ENCODE peak calls at places on chromosomes 13 and 19, in four cellular contexts. One of them, this sample, is unnamed.

GRCh38 chr13:104043184-104043583 is 977.0 kb upstream of the SLC10A2 start:
- DNase-seq in hepatocyte: no peak
- DNase-seq in cardiac fibroblast: no peak
- DNase-seq in GM23248: no peak
- DNase-seq in this sample: no peak

GRCh38 chr13:110911880-110912279 is 3.0 kb downstream of the ANKRD10 start:
- DNase-seq in hepatocyte: no peak
- DNase-seq in cardiac fibroblast: no peak
- DNase-seq in GM23248: peak
- DNase-seq in this sample: no peak

GRCh38 chr19:39199025-39199424 is 2.3 kb downstream of the NCCRP1 start:
- DNase-seq in hepatocyte: no peak
- DNase-seq in cardiac fibroblast: peak
- DNase-seq in GM23248: peak
- DNase-seq in this sample: no peak

GRCh38 chr19:51200071-51200470 is 24.8 kb upstream of the CD33 start:
- DNase-seq in hepatocyte: no peak
- DNase-seq in cardiac fibroblast: no peak
- DNase-seq in GM23248: no peak
- DNase-seq in this sample: no peak

GRCh38 chr13:39310961-39311360 is 272.7 kb downstream of the NHLRC3 start:
- DNase-seq in hepatocyte: no peak
- DNase-seq in cardiac fibroblast: no peak
- DNase-seq in GM23248: no peak
- DNase-seq in this sample: no peak

GRCh38 chr13:79226938-79227337 is 179.1 kb downstream of the RBM26 start:
- DNase-seq in hepatocyte: no peak
- DNase-seq in cardiac fibroblast: no peak
- DNase-seq in GM23248: no peak
- DNase-seq in this sample: no peak

GRCh38 chr13:75432045-75432444 is 49.9 kb downstream of the TBC1D4 start:
- DNase-seq in hepatocyte: no peak
- DNase-seq in cardiac fibroblast: peak
- DNase-seq in GM23248: peak
- DNase-seq in this sample: no peak

GRCh38 chr13:114282143-114282685 is 813 bp downstream of the UPF3A start:
- DNase-seq in hepatocyte: peak
- DNase-seq in cardiac fibroblast: peak
- DNase-seq in GM23248: peak
- DNase-seq in this sample: peak

GRCh38 chr13:87954116-87954515 is 282.9 kb downstream of the SLITRK5 start:
- DNase-seq in hepatocyte: no peak
- DNase-seq in cardiac fibroblast: no peak
- DNase-seq in GM23248: no peak
- DNase-seq in this sample: no peak

GRCh38 chr19:53772943-53773342 is 51.2 kb downstream of the NLRP12 start:
- DNase-seq in hepatocyte: peak
- DNase-seq in cardiac fibroblast: peak
- DNase-seq in GM23248: peak
- DNase-seq in this sample: peak

GRCh38 chr13:98987275-98987674 is 9.4 kb upstream of the DOCK9 start:
- DNase-seq in hepatocyte: no peak
- DNase-seq in cardiac fibroblast: no peak
- DNase-seq in GM23248: no peak
- DNase-seq in this sample: no peak

GRCh38 chr13:85632526-85633215 is 166.5 kb downstream of the SLITRK6 start:
- DNase-seq in hepatocyte: no peak
- DNase-seq in cardiac fibroblast: no peak
- DNase-seq in GM23248: no peak
- DNase-seq in this sample: no peak

GRCh38 chr13:39900106-39900750 is 244.8 kb downstream of the COG6 start:
- DNase-seq in hepatocyte: no peak
- DNase-seq in cardiac fibroblast: no peak
- DNase-seq in GM23248: no peak
- DNase-seq in this sample: no peak

GRCh38 chr19:6373813-6374108 is 1.2 kb downstream of the ALKBH7 start:
- DNase-seq in hepatocyte: no peak
- DNase-seq in cardiac fibroblast: no peak
- DNase-seq in GM23248: no peak
- DNase-seq in this sample: no peak

GRCh38 chr13:44292545-44292944 is 81.1 kb upstream of the SERP2 start:
- DNase-seq in hepatocyte: no peak
- DNase-seq in cardiac fibroblast: no peak
- DNase-seq in GM23248: peak
- DNase-seq in this sample: no peak

GRCh38 chr13:110245421-110245899 is 61.5 kb downstream of the COL4A1 start:
- DNase-seq in hepatocyte: no peak
- DNase-seq in cardiac fibroblast: peak
- DNase-seq in GM23248: peak
- DNase-seq in this sample: no peak

GRCh38 chr19:21202865-21203494 is 61.1 kb downstream of the ZNF431 start:
- DNase-seq in hepatocyte: peak
- DNase-seq in cardiac fibroblast: peak
- DNase-seq in GM23248: peak
- DNase-seq in this sample: peak

GRCh38 chr19:1453525-1454371 is 3.8 kb downstream of the APC2 start:
- DNase-seq in hepatocyte: no peak
- DNase-seq in cardiac fibroblast: peak
- DNase-seq in GM23248: peak
- DNase-seq in this sample: no peak

GRCh38 chr13:54394319-54394718 is 1365.7 kb downstream of the OLFM4 start:
- DNase-seq in hepatocyte: peak
- DNase-seq in cardiac fibroblast: no peak
- DNase-seq in GM23248: no peak
- DNase-seq in this sample: no peak

GRCh38 chr13:31046711-31047279 is 114.3 kb downstream of the TEX26 start:
- DNase-seq in hepatocyte: peak
- DNase-seq in cardiac fibroblast: peak
- DNase-seq in GM23248: peak
- DNase-seq in this sample: no peak